ENCODE peak calls at places on chromosomes 2 and 18, in eight cellular contexts. One of them, this sample, is unnamed.

GRCh38 chr2:155157065-155157464 is 458.6 kb downstream of the KCNJ3 start:
- DNase-seq in fibroblast of lung: no peak
- DNase-seq in cardiac fibroblast: no peak
- DNase-seq in body of pancreas: no peak
- DNase-seq in NB4: no peak
- DNase-seq in nephron progenitor cell: no peak
- DNase-seq in CD8-positive, alpha-beta T cell: no peak
- DNase-seq in ovary: no peak
- DNase-seq in this sample: no peak

GRCh38 chr2:215594766-215595165 is 158.9 kb upstream of the FN1 start:
- DNase-seq in fibroblast of lung: no peak
- DNase-seq in cardiac fibroblast: peak
- DNase-seq in body of pancreas: no peak
- DNase-seq in NB4: no peak
- DNase-seq in nephron progenitor cell: no peak
- DNase-seq in CD8-positive, alpha-beta T cell: no peak
- DNase-seq in ovary: no peak
- DNase-seq in this sample: no peak

GRCh38 chr2:217011576-217011975 is 151.7 kb upstream of the TNP1 start:
- DNase-seq in fibroblast of lung: no peak
- DNase-seq in cardiac fibroblast: no peak
- DNase-seq in body of pancreas: no peak
- DNase-seq in NB4: no peak
- DNase-seq in nephron progenitor cell: no peak
- DNase-seq in CD8-positive, alpha-beta T cell: no peak
- DNase-seq in ovary: no peak
- DNase-seq in this sample: no peak

GRCh38 chr2:235378261-235378660 is 115.6 kb upstream of the AGAP1 start:
- DNase-seq in fibroblast of lung: no peak
- DNase-seq in cardiac fibroblast: peak
- DNase-seq in body of pancreas: peak
- DNase-seq in NB4: no peak
- DNase-seq in nephron progenitor cell: no peak
- DNase-seq in CD8-positive, alpha-beta T cell: no peak
- DNase-seq in ovary: no peak
- DNase-seq in this sample: peak

GRCh38 chr2:74440005-74440377 is 1.7 kb downstream of the RTKN start:
- DNase-seq in fibroblast of lung: peak
- DNase-seq in cardiac fibroblast: peak
- DNase-seq in body of pancreas: peak
- DNase-seq in NB4: no peak
- DNase-seq in nephron progenitor cell: peak
- DNase-seq in CD8-positive, alpha-beta T cell: no peak
- DNase-seq in ovary: peak
- DNase-seq in this sample: peak

GRCh38 chr2:65647249-65647842 is 214.9 kb upstream of the SPRED2 start:
- DNase-seq in fibroblast of lung: no peak
- DNase-seq in cardiac fibroblast: no peak
- DNase-seq in body of pancreas: no peak
- DNase-seq in NB4: peak
- DNase-seq in nephron progenitor cell: no peak
- DNase-seq in CD8-positive, alpha-beta T cell: no peak
- DNase-seq in ovary: no peak
- DNase-seq in this sample: no peak

GRCh38 chr18:56709463-56709862 is 58.3 kb downstream of the WDR7 start:
- DNase-seq in fibroblast of lung: peak
- DNase-seq in cardiac fibroblast: peak
- DNase-seq in body of pancreas: no peak
- DNase-seq in NB4: peak
- DNase-seq in nephron progenitor cell: no peak
- DNase-seq in CD8-positive, alpha-beta T cell: no peak
- DNase-seq in ovary: no peak
- DNase-seq in this sample: peak

GRCh38 chr2:105249181-105249580 is 7.6 kb downstream of the GPR45 start:
- DNase-seq in fibroblast of lung: no peak
- DNase-seq in cardiac fibroblast: no peak
- DNase-seq in body of pancreas: no peak
- DNase-seq in NB4: no peak
- DNase-seq in nephron progenitor cell: no peak
- DNase-seq in CD8-positive, alpha-beta T cell: no peak
- DNase-seq in ovary: no peak
- DNase-seq in this sample: no peak

GRCh38 chr2:68692511-68692910 is 42.1 kb upstream of the ARHGAP25 start:
- DNase-seq in fibroblast of lung: no peak
- DNase-seq in cardiac fibroblast: no peak
- DNase-seq in body of pancreas: no peak
- DNase-seq in NB4: peak
- DNase-seq in nephron progenitor cell: no peak
- DNase-seq in CD8-positive, alpha-beta T cell: no peak
- DNase-seq in ovary: no peak
- DNase-seq in this sample: no peak

GRCh38 chr2:11746807-11747459 is 501 bp downstream of the LPIN1 start:
- DNase-seq in fibroblast of lung: peak
- DNase-seq in cardiac fibroblast: peak
- DNase-seq in body of pancreas: peak
- DNase-seq in NB4: peak
- DNase-seq in nephron progenitor cell: no peak
- DNase-seq in CD8-positive, alpha-beta T cell: no peak
- DNase-seq in ovary: no peak
- DNase-seq in this sample: no peak

GRCh38 chr2:75523313-75524275 is 37.1 kb downstream of the EVA1A start:
- DNase-seq in fibroblast of lung: peak
- DNase-seq in cardiac fibroblast: peak
- DNase-seq in body of pancreas: no peak
- DNase-seq in NB4: no peak
- DNase-seq in nephron progenitor cell: no peak
- DNase-seq in CD8-positive, alpha-beta T cell: no peak
- DNase-seq in ovary: no peak
- DNase-seq in this sample: peak

GRCh38 chr2:3207091-3207491 is 170.5 kb downstream of the EIPR1 start:
- DNase-seq in fibroblast of lung: no peak
- DNase-seq in cardiac fibroblast: no peak
- DNase-seq in body of pancreas: no peak
- DNase-seq in NB4: no peak
- DNase-seq in nephron progenitor cell: no peak
- DNase-seq in CD8-positive, alpha-beta T cell: peak
- DNase-seq in ovary: no peak
- DNase-seq in this sample: no peak

GRCh38 chr2:158904620-158905177 is 63.7 kb upstream of the TANC1 start:
- DNase-seq in fibroblast of lung: no peak
- DNase-seq in cardiac fibroblast: no peak
- DNase-seq in body of pancreas: no peak
- DNase-seq in NB4: no peak
- DNase-seq in nephron progenitor cell: peak
- DNase-seq in CD8-positive, alpha-beta T cell: no peak
- DNase-seq in ovary: no peak
- DNase-seq in this sample: no peak

GRCh38 chr2:29323961-29324360 is 208.7 kb downstream of the CLIP4 start:
- DNase-seq in fibroblast of lung: peak
- DNase-seq in cardiac fibroblast: peak
- DNase-seq in body of pancreas: peak
- DNase-seq in NB4: no peak
- DNase-seq in nephron progenitor cell: no peak
- DNase-seq in CD8-positive, alpha-beta T cell: no peak
- DNase-seq in ovary: no peak
- DNase-seq in this sample: no peak

GRCh38 chr2:77398970-77399369 is 123.2 kb downstream of the LRRTM4 start:
- DNase-seq in fibroblast of lung: no peak
- DNase-seq in cardiac fibroblast: no peak
- DNase-seq in body of pancreas: no peak
- DNase-seq in NB4: no peak
- DNase-seq in nephron progenitor cell: no peak
- DNase-seq in CD8-positive, alpha-beta T cell: no peak
- DNase-seq in ovary: no peak
- DNase-seq in this sample: no peak

GRCh38 chr2:190158798-190159434 is 96.4 kb upstream of the MSTN start:
- DNase-seq in fibroblast of lung: no peak
- DNase-seq in cardiac fibroblast: no peak
- DNase-seq in body of pancreas: no peak
- DNase-seq in NB4: no peak
- DNase-seq in nephron progenitor cell: no peak
- DNase-seq in CD8-positive, alpha-beta T cell: no peak
- DNase-seq in ovary: no peak
- DNase-seq in this sample: no peak

GRCh38 chr2:229137623-229138022 is 133.5 kb downstream of the PID1 start:
- DNase-seq in fibroblast of lung: no peak
- DNase-seq in cardiac fibroblast: no peak
- DNase-seq in body of pancreas: no peak
- DNase-seq in NB4: no peak
- DNase-seq in nephron progenitor cell: no peak
- DNase-seq in CD8-positive, alpha-beta T cell: no peak
- DNase-seq in ovary: no peak
- DNase-seq in this sample: no peak

GRCh38 chr2:229129738-229130371 is 141.2 kb downstream of the PID1 start:
- DNase-seq in fibroblast of lung: peak
- DNase-seq in cardiac fibroblast: peak
- DNase-seq in body of pancreas: no peak
- DNase-seq in NB4: no peak
- DNase-seq in nephron progenitor cell: no peak
- DNase-seq in CD8-positive, alpha-beta T cell: no peak
- DNase-seq in ovary: no peak
- DNase-seq in this sample: no peak

GRCh38 chr2:229132236-229132635 is 138.9 kb downstream of the PID1 start:
- DNase-seq in fibroblast of lung: no peak
- DNase-seq in cardiac fibroblast: no peak
- DNase-seq in body of pancreas: no peak
- DNase-seq in NB4: no peak
- DNase-seq in nephron progenitor cell: no peak
- DNase-seq in CD8-positive, alpha-beta T cell: no peak
- DNase-seq in ovary: peak
- DNase-seq in this sample: no peak

GRCh38 chr2:229130522-229130921 is 140.6 kb downstream of the PID1 start:
- DNase-seq in fibroblast of lung: no peak
- DNase-seq in cardiac fibroblast: no peak
- DNase-seq in body of pancreas: no peak
- DNase-seq in NB4: no peak
- DNase-seq in nephron progenitor cell: no peak
- DNase-seq in CD8-positive, alpha-beta T cell: no peak
- DNase-seq in ovary: no peak
- DNase-seq in this sample: no peak

GRCh38 chr2:229133155-229133772 is 137.8 kb downstream of the PID1 start:
- DNase-seq in fibroblast of lung: peak
- DNase-seq in cardiac fibroblast: peak
- DNase-seq in body of pancreas: peak
- DNase-seq in NB4: peak
- DNase-seq in nephron progenitor cell: no peak
- DNase-seq in CD8-positive, alpha-beta T cell: no peak
- DNase-seq in ovary: no peak
- DNase-seq in this sample: peak
- TF ChIP-seq CTCF in fibroblast of lung: peak
- TF ChIP-seq CTCF in cardiac fibroblast: peak
- TF ChIP-seq CTCF in body of pancreas: peak
- TF ChIP-seq CTCF in NB4: peak
- TF ChIP-seq CTCF in nephron progenitor cell: peak
- TF ChIP-seq CTCF in CD8-positive, alpha-beta T cell: no peak
- TF ChIP-seq CTCF in ovary: no peak
- TF ChIP-seq CTCF in this sample: peak

DNA sequence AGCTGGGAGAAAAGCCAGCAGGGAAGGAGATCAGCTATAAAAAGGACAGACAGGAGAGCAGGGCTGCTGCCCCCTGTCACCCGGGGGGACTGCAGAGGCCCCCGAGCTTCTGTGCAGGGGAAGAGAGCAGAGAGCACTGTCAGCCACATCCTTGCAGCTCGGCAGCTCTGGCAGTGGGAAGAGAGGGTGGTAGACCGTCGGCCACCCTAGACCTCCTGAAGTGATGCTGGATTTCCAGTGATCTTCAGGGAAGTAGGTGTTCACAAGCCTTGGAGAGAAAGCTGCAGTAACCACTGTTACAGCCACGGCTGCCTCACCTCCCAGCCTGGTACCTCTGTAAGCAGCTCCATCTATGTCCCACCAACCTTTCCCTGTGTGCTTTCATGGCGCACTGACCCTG is 134.9 kb downstream of the TFCP2L1 start:
- DNase-seq in fibroblast of lung: no peak
- DNase-seq in cardiac fibroblast: no peak
- DNase-seq in body of pancreas: no peak
- DNase-seq in NB4: no peak
- DNase-seq in nephron progenitor cell: no peak
- DNase-seq in CD8-positive, alpha-beta T cell: no peak
- DNase-seq in ovary: no peak
- DNase-seq in this sample: no peak
- TF ChIP-seq CTCF in fibroblast of lung: no peak
- TF ChIP-seq CTCF in cardiac fibroblast: no peak
- TF ChIP-seq CTCF in body of pancreas: no peak
- TF ChIP-seq CTCF in NB4: no peak
- TF ChIP-seq CTCF in nephron progenitor cell: no peak
- TF ChIP-seq CTCF in CD8-positive, alpha-beta T cell: no peak
- TF ChIP-seq CTCF in ovary: no peak
- TF ChIP-seq CTCF in this sample: no peak

GRCh38 chr2:196639180-196640030 is at the start of gene CCDC150:
- DNase-seq in fibroblast of lung: peak
- DNase-seq in cardiac fibroblast: peak
- DNase-seq in body of pancreas: peak
- DNase-seq in NB4: peak
- DNase-seq in nephron progenitor cell: peak
- DNase-seq in CD8-positive, alpha-beta T cell: peak
- DNase-seq in ovary: peak
- DNase-seq in this sample: peak
- TF ChIP-seq CTCF in fibroblast of lung: peak
- TF ChIP-seq CTCF in cardiac fibroblast: peak
- TF ChIP-seq CTCF in body of pancreas: no peak
- TF ChIP-seq CTCF in NB4: no peak
- TF ChIP-seq CTCF in nephron progenitor cell: no peak
- TF ChIP-seq CTCF in CD8-positive, alpha-beta T cell: no peak
- TF ChIP-seq CTCF in ovary: no peak
- TF ChIP-seq CTCF in this sample: no peak

DNA sequence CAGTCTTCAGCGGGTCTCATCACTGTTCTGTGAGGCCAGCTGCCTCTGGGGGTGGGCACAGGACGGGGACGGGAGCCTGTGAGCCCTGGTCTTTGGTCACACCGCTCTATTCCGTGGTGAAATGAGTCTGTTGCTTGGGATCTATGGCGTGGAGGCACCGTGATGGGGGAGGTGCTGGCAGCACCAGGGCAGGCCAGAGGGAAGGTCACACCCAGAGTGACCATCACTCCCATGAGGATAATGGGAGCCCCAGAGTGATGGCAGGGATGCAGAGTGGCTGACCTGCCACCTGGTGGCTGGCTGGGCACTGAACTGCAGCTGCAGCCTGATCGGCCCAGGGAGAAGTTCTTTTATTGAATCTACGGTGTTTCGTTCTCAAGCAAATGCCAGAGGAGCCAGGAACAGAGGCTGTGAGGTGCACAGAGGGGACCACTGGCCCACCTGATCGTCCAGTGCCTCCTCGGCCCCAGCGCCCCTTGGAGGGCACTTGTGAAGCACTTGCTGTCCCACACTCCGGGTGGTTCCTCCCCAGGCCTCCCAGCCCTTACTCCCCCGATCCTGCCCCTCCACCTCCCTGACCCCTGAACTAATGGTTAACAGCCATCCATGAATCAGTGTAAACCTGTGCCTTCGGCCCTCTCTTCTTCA is 17.9 kb downstream of the KCNIP3 start:
- DNase-seq in fibroblast of lung: peak
- DNase-seq in cardiac fibroblast: peak
- DNase-seq in body of pancreas: peak
- DNase-seq in NB4: peak
- DNase-seq in nephron progenitor cell: peak
- DNase-seq in CD8-positive, alpha-beta T cell: no peak
- DNase-seq in ovary: no peak
- DNase-seq in this sample: peak
- TF ChIP-seq CTCF in fibroblast of lung: peak
- TF ChIP-seq CTCF in cardiac fibroblast: peak
- TF ChIP-seq CTCF in body of pancreas: peak
- TF ChIP-seq CTCF in NB4: peak
- TF ChIP-seq CTCF in nephron progenitor cell: peak
- TF ChIP-seq CTCF in CD8-positive, alpha-beta T cell: no peak
- TF ChIP-seq CTCF in ovary: no peak
- TF ChIP-seq CTCF in this sample: peak

GRCh38 chr18:76823574-76823973 is 1.2 kb downstream of the ZNF236 start:
- DNase-seq in fibroblast of lung: peak
- DNase-seq in cardiac fibroblast: no peak
- DNase-seq in body of pancreas: peak
- DNase-seq in NB4: peak
- DNase-seq in nephron progenitor cell: peak
- DNase-seq in CD8-positive, alpha-beta T cell: no peak
- DNase-seq in ovary: peak
- DNase-seq in this sample: no peak
- TF ChIP-seq CTCF in fibroblast of lung: peak
- TF ChIP-seq CTCF in cardiac fibroblast: no peak
- TF ChIP-seq CTCF in body of pancreas: no peak
- TF ChIP-seq CTCF in NB4: peak
- TF ChIP-seq CTCF in nephron progenitor cell: no peak
- TF ChIP-seq CTCF in CD8-positive, alpha-beta T cell: no peak
- TF ChIP-seq CTCF in ovary: peak
- TF ChIP-seq CTCF in this sample: peak